ENCODE peak calls at places on chromosome 10, in four cellular contexts. E, R, A and T are unnamed samples. For H3K27me3, the result is how much of the 10 kb centered on the place peaks cover.

GRCh38 chr10:124461642-124462347 is at the start of gene LHPP:
- DNase-seq in E (no peak), A (peak), R (peak), T (peak)

GRCh38 chr10:24307696-24308476 is 98.9 kb downstream of the KIAA1217 start:
- DNase-seq in A (no peak), E (no peak), R (peak), T (no peak)

GRCh38 chr10:28533571-28534304 is 820 bp downstream of the WAC start:
- DNase-seq in A (peak), E (no peak), R (peak), T (peak)

GRCh38 chr10:69392481-69393000 is 24.2 kb downstream of the TACR2 start:
- DNase-seq in R (peak), A (peak), E (no peak), T (peak)

GRCh38 chr10:35451103-35452016 is 115.1 kb downstream of the CCNY start:
- DNase-seq in R (peak), A (no peak), E (no peak), T (no peak)

GRCh38 chr10:43340101-43340500 is 31.3 kb upstream of the FXYD4 start:
- DNase-seq in A (no peak), R (no peak), E (no peak), T (no peak)

GRCh38 chr10:14822879-14823755 is 14.7 kb downstream of the CDNF start:
- DNase-seq in R (peak), E (no peak), A (peak), T (no peak)

GRCh38 chr10:47051741-47052238 is 140.6 kb downstream of the PTPN20 start:
- DNase-seq in R (no peak), A (no peak), E (no peak), T (no peak)

GRCh38 chr10:91800756-91801155 is 2.5 kb downstream of the TNKS2 start:
- DNase-seq in R (no peak), A (no peak), E (no peak), T (no peak)

GRCh38 chr10:89702121-89702480 is 711 bp downstream of the KIF20B start:
- DNase-seq in A (no peak), E (no peak), R (no peak), T (peak)

GRCh38 chr10:125547010-125547650 is 135.8 kb downstream of the TEX36 start:
- DNase-seq in E (no peak), R (no peak), A (no peak), T (no peak)

GRCh38 chr10:37975407-37975991 is 948 bp downstream of the ZNF25 start:
- DNase-seq in A (no peak), E (no peak), R (peak), T (no peak)

GRCh38 chr10:30538086-30538485 is 91.5 kb downstream of the LYZL2 start:
- DNase-seq in R (peak), E (no peak), A (no peak), T (no peak)

GRCh38 chr10:121099601-121100000 is 248.4 kb downstream of the WDR11 start:
- DNase-seq in E (no peak), R (peak), A (no peak), T (peak)

GRCh38 chr10:122051609-122052385 is 62.8 kb downstream of the TACC2 start:
- DNase-seq in A (peak), R (peak), E (peak), T (peak)

GRCh38 chr10:124509836-124510535 is 48.4 kb downstream of the LHPP start:
- DNase-seq in A (no peak), E (no peak), R (no peak), T (no peak)

GRCh38 chr10:76514891-76515290 is 1083.5 kb downstream of the LRMDA start:
- DNase-seq in E (no peak), R (no peak), A (no peak), T (no peak)

GRCh38 chr10:60517805-60518204 is 128.1 kb upstream of the ANK3 start:
- DNase-seq in E (no peak), R (no peak), A (no peak), T (no peak)

GRCh38 chr10:10222288-10222945 is 795.3 kb upstream of the CELF2 start:
- DNase-seq in A (no peak), R (peak), E (no peak), T (no peak)

GRCh38 chr10:16116404-16117304 is 256.3 kb upstream of the MINDY3 start:
- DNase-seq in E (no peak), A (peak), R (peak), T (peak)

GRCh38 chr10:31745612-31746376 is 182.8 kb downstream of the ARHGAP12 start:
- DNase-seq in A (no peak), R (peak), E (peak), T (no peak)

GRCh38 chr10:27413387-27413786 is 90.7 kb upstream of the RAB18 start:
- DNase-seq in E (no peak), A (no peak), R (no peak), T (no peak)

GRCh38 chr10:114179747-114180146 is 594 bp downstream of the TDRD1 start:
- DNase-seq in R (no peak), E (no peak), A (peak), T (no peak)

GRCh38 chr10:112639291-112639690 is 192.3 kb downstream of the VTI1A start:
- DNase-seq in E (no peak), A (no peak), R (no peak), T (no peak)

GRCh38 chr10:79417731-79418130 is 27.7 kb downstream of the ZCCHC24 start:
- DNase-seq in A (no peak), E (no peak), R (no peak), T (no peak)

GRCh38 chr10:26334932-26335573 is 103.1 kb upstream of the APBB1IP start:
- DNase-seq in E (peak), A (peak), R (peak), T (peak)

GRCh38 chr10:7818295-7819125 is at the start of gene TAF3:
- DNase-seq in R (peak), A (peak), E (no peak), T (peak)

GRCh38 chr10:129057856-129058663 is 409.0 kb upstream of the MGMT start:
- DNase-seq in A (no peak), R (no peak), E (no peak), T (no peak)

GRCh38 chr10:84160663-84161362 is 12.8 kb upstream of the GPR15LG start:
- DNase-seq in E (no peak), R (no peak), A (no peak), T (no peak)

GRCh38 chr10:105473170-105473569 is 832.1 kb downstream of the SORCS3 start:
- DNase-seq in E (no peak), A (no peak), R (no peak), T (no peak)

GRCh38 chr10:42753126-42753506 is 29.5 kb upstream of the BMS1 start:
- DNase-seq in E (peak), A (peak), R (peak), T (peak)

GRCh38 chr10:11454958-11455566 is 156.4 kb downstream of the USP6NL start:
- DNase-seq in A (no peak), E (no peak), R (no peak), T (no peak)

GRCh38 chr10:12606461-12606860 is 257.1 kb downstream of the CAMK1D start:
- DNase-seq in R (no peak), A (no peak), E (no peak), T (no peak)

GRCh38 chr10:103333934-103334520 is 16.9 kb downstream of the PCGF6 start:
- DNase-seq in R (peak), A (no peak), E (no peak), T (no peak)

GRCh38 chr10:37856881-37857286 is 526 bp downstream of the ZNF248 start:
- DNase-seq in E (no peak), R (no peak), A (peak), T (no peak)

GRCh38 chr10:115918812-115919211 is 354.2 kb downstream of the GFRA1 start:
- DNase-seq in R (no peak), E (no peak), A (no peak), T (no peak)

GRCh38 chr10:5652746-5653145 is 13.6 kb downstream of the ASB13 start:
- DNase-seq in R (no peak), A (no peak), E (no peak), T (no peak)

GRCh38 chr10:123635745-123636144 is 30.4 kb upstream of the GPR26 start:
- DNase-seq in A (no peak), R (no peak), E (no peak), T (no peak)

GRCh38 chr10:31761156-31761555 is 167.5 kb downstream of the ARHGAP12 start:
- DNase-seq in A (no peak), R (no peak), E (no peak), T (no peak)

GRCh38 chr10:70536196-70536920 is 57.8 kb downstream of the PALD1 start:
- DNase-seq in R (no peak), A (no peak), E (no peak), T (no peak)
- TF ChIP-seq CTCF in R (no peak), A (no peak), E (no peak), T (no peak)

GRCh38 chr10:45373003-45373782 is 823 bp upstream of the ALOX5 start:
- DNase-seq in A (peak), E (no peak), R (no peak), T (no peak)

GRCh38 chr10:45370202-45370955 is 3.6 kb upstream of the ALOX5 start:
- DNase-seq in A (no peak), E (no peak), R (no peak), T (no peak)

GRCh38 chr10:45373783-45374450 is at the start of gene ALOX5:
- DNase-seq in A (peak), R (peak), E (no peak), T (peak)

GRCh38 chr10:45372251-45372951 is 1.6 kb upstream of the ALOX5 start:
- DNase-seq in A (no peak), R (no peak), E (no peak), T (no peak)

GRCh38 chr10:45371555-45371954 is 2.5 kb upstream of the ALOX5 start:
- DNase-seq in A (no peak), E (no peak), R (no peak), T (no peak)
- H3K27me3 ChIP-seq in A (under half), E (under half), R (half or more), T (under half)

GRCh38 chr10:67473850-67474633 is 222.0 kb downstream of the CTNNA3 start:
- DNase-seq in R (no peak), A (no peak), E (no peak), T (no peak)

GRCh38 chr10:67476201-67476600 is 219.8 kb downstream of the CTNNA3 start:
- DNase-seq in E (no peak), R (no peak), A (no peak), T (no peak)

DNA sequence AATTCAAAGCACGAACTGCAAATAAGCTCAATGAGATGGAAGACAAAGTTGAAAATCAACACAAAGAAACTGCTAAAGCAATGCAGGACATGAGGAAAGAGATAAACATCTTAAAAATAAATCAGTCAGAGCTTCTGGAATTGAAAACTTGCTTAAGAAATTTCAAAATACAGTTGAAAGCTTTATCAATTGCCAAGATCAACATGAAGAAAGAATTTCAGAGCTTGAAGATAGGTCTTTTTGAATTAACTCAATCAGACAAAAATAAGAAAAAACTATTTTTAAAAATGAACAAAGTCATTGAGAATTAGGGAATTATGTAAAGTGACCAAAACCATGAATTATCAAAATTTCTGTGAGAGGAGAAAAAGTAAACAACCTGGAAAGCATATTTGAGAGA is 218.1 kb downstream of the CTNNA3 start:
- DNase-seq in A (no peak), E (no peak), R (no peak), T (no peak)
- TF ChIP-seq CTCF in A (no peak), E (no peak), R (no peak), T (no peak)

GRCh38 chr10:132627736-132628512 is 90.3 kb downstream of the INPP5A start:
- DNase-seq in E (no peak), A (peak), R (peak), T (no peak)
- H3K27me3 ChIP-seq in E (under half), A (under half), R (under half), T (under half)

DNA sequence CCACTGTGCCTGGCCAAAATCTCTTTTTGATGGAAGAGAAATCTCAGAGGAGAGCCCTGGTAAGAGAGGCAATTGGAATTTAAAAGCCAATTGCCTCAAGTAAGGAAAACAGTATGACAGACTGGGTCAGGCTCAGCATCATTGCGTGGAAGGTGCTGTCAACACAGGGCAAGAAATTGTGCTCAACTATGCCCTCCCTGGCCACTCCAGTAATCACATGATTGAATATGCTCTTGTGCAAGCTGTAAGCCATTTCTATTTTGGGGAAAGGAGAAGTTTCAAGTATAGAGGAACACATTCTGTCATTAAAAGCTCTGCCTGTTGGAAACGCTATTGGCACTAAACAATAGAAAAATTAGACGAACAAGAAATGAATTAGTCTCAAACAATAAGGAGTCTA is 1127.7 kb downstream of the REEP3 start:
- DNase-seq in A (no peak), R (no peak), E (no peak), T (peak)
- TF ChIP-seq CTCF in A (no peak), R (no peak), E (peak), T (peak)

GRCh38 chr10:102241444-102242117 is at the start of gene PITX3:
- DNase-seq in E (peak), A (peak), R (peak), T (peak)

GRCh38 chr10:102243304-102243703 is 2.0 kb upstream of the PITX3 start:
- DNase-seq in E (no peak), R (peak), A (no peak), T (no peak)

GRCh38 chr10:102241037-102241443 is 272 bp downstream of the PITX3 start:
- DNase-seq in E (no peak), A (no peak), R (no peak), T (no peak)

GRCh38 chr10:102240467-102241036 is 760 bp downstream of the PITX3 start:
- DNase-seq in A (no peak), R (peak), E (no peak), T (no peak)

DNA sequence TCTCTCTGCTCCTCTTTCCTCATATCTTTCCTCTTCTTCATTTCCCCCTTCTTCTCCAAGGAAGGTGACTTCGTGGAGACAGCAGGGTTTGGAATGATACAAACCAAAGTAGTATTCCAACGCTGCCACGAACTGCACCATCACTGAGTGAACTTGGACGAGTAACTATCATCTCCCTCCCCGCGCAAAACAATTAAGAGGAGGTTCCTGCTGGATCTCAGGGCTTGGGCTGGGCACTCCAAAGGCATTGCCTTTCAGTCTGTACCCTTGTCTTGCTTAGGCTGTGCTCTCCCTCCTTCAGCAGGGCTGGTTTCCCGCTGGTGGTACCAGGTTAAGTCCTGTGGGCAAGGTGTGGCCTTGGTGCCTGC is 790 bp upstream of the PITX3 start:
- DNase-seq in E (no peak), R (no peak), A (no peak), T (no peak)
- H3K27me3 ChIP-seq in E (under half), R (under half), A (under half), T (under half)

GRCh38 chr10:132219486-132219885 is 32.7 kb downstream of the DPYSL4 start:
- DNase-seq in R (no peak), E (no peak), A (no peak), T (no peak)
- TF ChIP-seq CTCF in R (peak), E (no peak), A (no peak), T (no peak)

GRCh38 chr10:127739908-127740307 is 2.9 kb downstream of the FOXI2 start:
- DNase-seq in A (no peak), E (no peak), R (no peak), T (no peak)
- H3K27me3 ChIP-seq in A (under half), E (under half), R (half or more), T (under half)

DNA sequence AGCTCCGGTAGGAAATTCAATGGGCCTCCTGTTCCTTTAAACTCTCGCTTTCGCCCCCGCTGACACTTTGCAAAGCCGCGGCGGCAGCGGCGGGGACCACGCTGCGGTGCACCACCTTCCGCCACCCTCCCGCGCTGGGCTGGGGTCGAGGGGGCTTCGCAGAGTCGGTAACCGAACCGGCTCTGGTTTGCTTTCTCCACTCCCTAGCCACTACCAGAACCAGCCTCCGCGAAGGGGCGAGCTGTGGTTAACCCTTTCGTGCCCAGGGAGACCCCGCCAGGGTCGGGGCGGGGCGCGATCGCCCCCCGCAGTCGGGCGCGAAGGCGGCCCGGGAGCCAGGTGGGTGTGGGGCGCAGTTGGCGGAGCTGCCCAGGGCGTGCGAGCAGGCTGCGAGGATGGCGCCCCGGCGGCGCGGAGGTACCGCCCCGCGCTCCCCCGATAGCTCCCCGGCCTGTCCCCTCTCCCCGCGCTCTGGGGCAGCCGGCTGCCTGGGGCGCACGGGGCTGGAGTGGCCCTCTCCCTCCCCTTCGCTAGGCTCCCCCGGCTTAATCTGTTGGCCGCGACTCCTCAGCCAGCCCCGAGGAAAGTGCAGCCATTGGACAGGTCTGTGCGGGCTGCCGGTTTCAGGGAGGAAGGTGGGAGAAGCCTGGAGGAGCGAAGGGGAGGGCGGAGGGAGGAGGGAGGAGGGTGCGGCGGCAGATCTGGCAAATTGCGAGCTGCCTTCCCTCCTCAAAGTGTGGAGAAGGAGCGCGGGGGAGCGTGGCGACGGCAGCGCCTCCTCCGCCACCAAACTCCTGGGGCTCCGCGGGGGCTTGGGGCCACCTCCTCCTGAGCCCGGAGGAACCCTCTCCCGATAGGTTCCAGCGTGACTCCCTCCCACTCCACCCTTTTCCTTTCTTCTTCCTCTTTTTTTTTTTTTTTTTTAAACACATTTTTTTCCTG is 483 bp upstream of the PLXDC2 start:
- DNase-seq in A (peak), E (no peak), R (peak), T (peak)
- TF ChIP-seq CTCF in A (no peak), E (no peak), R (no peak), T (no peak)

GRCh38 chr10:118760265-118760664 is 5.5 kb upstream of the CACUL1 start:
- DNase-seq in A (no peak), E (no peak), R (no peak), T (no peak)
- H3K27me3 ChIP-seq in A (under half), E (under half), R (under half), T (under half)